ENCODE peak calls at places on chromosomes 13 and 19, in six cellular contexts. One of them, this sample, is unnamed.
A peak's percentile ranks its signal among the peaks of the same experiment; 100 is the strongest.

GRCh38 chr13:102968572-102969228 is 97.5 kb downstream of the SLC10A2 start:
- DNase-seq in neural crest cell: no peak
- DNase-seq in hepatocyte: peak; percentile 62
- DNase-seq in sigmoid colon: no peak
- DNase-seq in activated CD8-positive, alpha-beta memory T cell treated with anti-CD3 and anti-CD28 coated beads, Interleukin-2, amount 50 U/mL, for 4 hours: no peak
- DNase-seq in HT1080: no peak
- DNase-seq in this sample: no peak

GRCh38 chr19:17834350-17835181 is 13.2 kb downstream of the JAK3 start:
- DNase-seq in neural crest cell: peak; percentile 26
- DNase-seq in hepatocyte: no peak
- DNase-seq in sigmoid colon: no peak
- DNase-seq in activated CD8-positive, alpha-beta memory T cell treated with anti-CD3 and anti-CD28 coated beads, Interleukin-2, amount 50 U/mL, for 4 hours: no peak
- DNase-seq in HT1080: no peak
- DNase-seq in this sample: no peak

GRCh38 chr19:29944415-29945012 is 2.5 kb downstream of the URI1 start:
- DNase-seq in neural crest cell: no peak
- DNase-seq in hepatocyte: no peak
- DNase-seq in sigmoid colon: no peak
- DNase-seq in activated CD8-positive, alpha-beta memory T cell treated with anti-CD3 and anti-CD28 coated beads, Interleukin-2, amount 50 U/mL, for 4 hours: no peak
- DNase-seq in HT1080: no peak
- DNase-seq in this sample: no peak

GRCh38 chr19:29510701-29511265 is 15.0 kb upstream of the VSTM2B start:
- DNase-seq in neural crest cell: no peak
- DNase-seq in hepatocyte: no peak
- DNase-seq in sigmoid colon: peak; percentile 40
- DNase-seq in activated CD8-positive, alpha-beta memory T cell treated with anti-CD3 and anti-CD28 coated beads, Interleukin-2, amount 50 U/mL, for 4 hours: no peak
- DNase-seq in HT1080: no peak
- DNase-seq in this sample: no peak

GRCh38 chr19:30064776-30065494 is 122.9 kb downstream of the URI1 start:
- DNase-seq in neural crest cell: no peak
- DNase-seq in hepatocyte: no peak
- DNase-seq in sigmoid colon: no peak
- DNase-seq in activated CD8-positive, alpha-beta memory T cell treated with anti-CD3 and anti-CD28 coated beads, Interleukin-2, amount 50 U/mL, for 4 hours: no peak
- DNase-seq in HT1080: no peak
- DNase-seq in this sample: peak; percentile 45

GRCh38 chr19:13843104-13843921 is 33.6 kb upstream of the NANOS3 start:
- DNase-seq in neural crest cell: no peak
- DNase-seq in hepatocyte: peak; percentile 88
- DNase-seq in sigmoid colon: peak; percentile 86
- DNase-seq in activated CD8-positive, alpha-beta memory T cell treated with anti-CD3 and anti-CD28 coated beads, Interleukin-2, amount 50 U/mL, for 4 hours: no peak
- DNase-seq in HT1080: peak; percentile 68
- DNase-seq in this sample: peak; percentile 95

GRCh38 chr13:52600666-52601065 is 41.6 kb upstream of the HNRNPA1L2 start:
- DNase-seq in neural crest cell: no peak
- DNase-seq in hepatocyte: no peak
- DNase-seq in sigmoid colon: no peak
- DNase-seq in activated CD8-positive, alpha-beta memory T cell treated with anti-CD3 and anti-CD28 coated beads, Interleukin-2, amount 50 U/mL, for 4 hours: no peak
- DNase-seq in HT1080: no peak
- DNase-seq in this sample: no peak

GRCh38 chr13:45683701-45684100 is 18.4 kb upstream of the CBY2 start:
- DNase-seq in neural crest cell: no peak
- DNase-seq in hepatocyte: no peak
- DNase-seq in sigmoid colon: no peak
- DNase-seq in activated CD8-positive, alpha-beta memory T cell treated with anti-CD3 and anti-CD28 coated beads, Interleukin-2, amount 50 U/mL, for 4 hours: no peak
- DNase-seq in HT1080: peak; percentile 6
- DNase-seq in this sample: peak; percentile 63

GRCh38 chr19:34276614-34277013 is 22.3 kb downstream of the GARRE1 start:
- DNase-seq in neural crest cell: no peak
- DNase-seq in hepatocyte: no peak
- DNase-seq in sigmoid colon: no peak
- DNase-seq in activated CD8-positive, alpha-beta memory T cell treated with anti-CD3 and anti-CD28 coated beads, Interleukin-2, amount 50 U/mL, for 4 hours: no peak
- DNase-seq in HT1080: no peak
- DNase-seq in this sample: peak; percentile 61

This sample was measured in islet precursor cell.